ENCODE peak calls at places on chromosomes 1 and 21, in four cellular contexts. G is EL, Z is fibroblast of pulmonary artery, D is GM20000. H is an unnamed sample.

GRCh38 chr1:8115031-8115768 is 89.1 kb upstream of the ERRFI1 start:
- DNase-seq in Z (no peak), G (no peak), D (no peak), H (no peak)

GRCh38 chr1:156366832-156367231 is 2.2 kb upstream of the RHBG start:
- DNase-seq in Z (no peak), D (no peak), G (no peak), H (no peak)

GRCh38 chr1:115411388-115412063 is 73.5 kb upstream of the NGF start:
- DNase-seq in G (peak; percentile 83), Z (peak; percentile 66), D (no peak), H (peak; percentile 1)

GRCh38 chr1:158286966-158287365 is 2.8 kb upstream of the CD1C start:
- DNase-seq in G (no peak), Z (no peak), D (peak; percentile 8), H (no peak)

GRCh38 chr1:235984041-235984820 is 80.7 kb downstream of the NID1 start:
- DNase-seq in G (peak; percentile 73), Z (peak; percentile 90), D (no peak), H (no peak)

GRCh38 chr1:5881526-5882222 is 110.6 kb downstream of the NPHP4 start:
- DNase-seq in G (no peak), Z (no peak), D (no peak), H (no peak)

GRCh38 chr1:220203816-220204215 is 68.4 kb downstream of the RAB3GAP2 start:
- DNase-seq in D (no peak), G (no peak), Z (no peak), H (no peak)

GRCh38 chr1:180953291-180953747 is 40.6 kb downstream of the KIAA1614 start:
- DNase-seq in Z (no peak), D (peak; percentile 65), G (no peak), H (no peak)

GRCh38 chr1:109137959-109138757 is 24.2 kb downstream of the ELAPOR1 start:
- DNase-seq in G (no peak), D (no peak), Z (no peak), H (peak; percentile 57)

GRCh38 chr1:184078564-184079107 is 27.1 kb downstream of the TSEN15 start:
- DNase-seq in D (no peak), G (no peak), Z (peak; percentile 16), H (no peak)

GRCh38 chr1:225754940-225755635 is 22.5 kb upstream of the SRP9 start:
- DNase-seq in Z (peak; percentile 93), G (peak; percentile 74), D (no peak), H (no peak)

GRCh38 chr1:243452092-243452491 is 196.3 kb downstream of the SDCCAG8 start:
- DNase-seq in Z (no peak), G (no peak), D (no peak), H (no peak)

GRCh38 chr1:100622037-100622436 is 84.1 kb downstream of the GPR88 start:
- DNase-seq in G (peak; percentile 99), Z (peak; percentile 99), D (no peak), H (no peak)

GRCh38 chr1:53051676-53052075 is 10.3 kb upstream of the PODN start:
- DNase-seq in Z (no peak), G (no peak), D (no peak), H (no peak)

GRCh38 chr1:225880210-225880584 is 2.0 kb downstream of the TMEM63A start:
- DNase-seq in G (no peak), D (no peak), Z (no peak), H (no peak)

GRCh38 chr1:232626452-232626851 is 3.5 kb downstream of the SIPA1L2 start:
- DNase-seq in Z (no peak), D (no peak), G (no peak), H (no peak)

GRCh38 chr1:90778487-90778886 is 61.4 kb upstream of the BARHL2 start:
- DNase-seq in G (no peak), Z (no peak), D (no peak), H (no peak)

GRCh38 chr1:170487503-170487902 is 44.5 kb upstream of the GORAB start:
- DNase-seq in D (no peak), G (no peak), Z (no peak), H (no peak)

GRCh38 chr21:38351961-38352521 is 95.2 kb downstream of the KCNJ15 start:
- DNase-seq in G (peak; percentile 82), D (no peak), Z (peak; percentile 76), H (no peak)

GRCh38 chr1:223737342-223737741 is 25.0 kb downstream of the CAPN2 start:
- DNase-seq in G (no peak), D (no peak), Z (no peak), H (no peak)

GRCh38 chr21:15604424-15604823 is 125.4 kb upstream of the USP25 start:
- DNase-seq in G (peak; percentile 83), D (no peak), Z (peak; percentile 83), H (no peak)

GRCh38 chr1:202038688-202039346 is 28.4 kb downstream of the ELF3 start:
- DNase-seq in Z (no peak), D (no peak), G (no peak), H (no peak)

GRCh38 chr1:111402083-111402482 is 25.5 kb downstream of the OVGP1 start:
- DNase-seq in G (no peak), D (no peak), Z (no peak), H (no peak)

GRCh38 chr1:116804736-116805135 is 50.5 kb downstream of the CD2 start:
- DNase-seq in Z (no peak), G (no peak), D (no peak), H (no peak)

GRCh38 chr1:238681021-238681420 is 705.3 kb upstream of the CHRM3 start:
- DNase-seq in Z (peak; percentile 88), D (no peak), G (peak; percentile 67), H (no peak)

GRCh38 chr1:109827466-109827865 is 63.7 kb upstream of the EPS8L3 start:
- DNase-seq in D (no peak), G (peak; percentile 68), Z (no peak), H (peak; percentile 10)

GRCh38 chr1:33261344-33261743 is 5.1 kb downstream of the ZNF362 start:
- DNase-seq in G (no peak), D (no peak), Z (no peak), H (no peak)

GRCh38 chr1:26285366-26286063 is 5.6 kb downstream of the SH3BGRL3 start:
- DNase-seq in G (peak; percentile 32), D (peak; percentile 73), Z (no peak), H (no peak)

GRCh38 chr1:219123041-219123440 is 50.6 kb upstream of the LYPLAL1 start:
- DNase-seq in Z (peak; percentile 49), G (no peak), D (no peak), H (no peak)

GRCh38 chr21:33642896-33643657 is 776 bp downstream of the ITSN1 start:
- DNase-seq in Z (no peak), D (peak; percentile 40), G (peak; percentile 45), H (peak; percentile 14)

GRCh38 chr1:85289207-85289847 is 12.9 kb upstream of the BCL10 start:
- DNase-seq in Z (peak; percentile 79), D (no peak), G (peak; percentile 95), H (no peak)